ENCODE peak calls at places on chromosomes 3 and 15, in ten cellular contexts. L, S, D, Y, E, F, N, A, H and V are unnamed samples. For H3K36me3, the result is how much of the 10 kb centered on the place peaks cover.

GRCh38 chr15:77456746-77457618 is 36.3 kb downstream of the HMG20A start:
- DNase-seq in H (peak), F (no peak), Y (no peak), L (no peak), D (no peak), N (no peak), A (no peak), E (no peak), S (no peak), V (no peak)

GRCh38 chr15:76799760-76800159 is 105.4 kb downstream of the SCAPER start:
- DNase-seq in E (no peak), N (no peak), H (peak), Y (no peak), S (no peak), A (no peak), D (no peak), F (no peak), L (no peak), V (no peak)

GRCh38 chr3:50254577-50255250 is 14.2 kb upstream of the SEMA3B start:
- DNase-seq in Y (peak), S (no peak), N (no peak), D (peak), H (no peak), E (no peak), A (peak), L (peak), F (no peak), V (no peak)

GRCh38 chr15:31487811-31488436 is 161.3 kb downstream of the KLF13 start:
- DNase-seq in E (no peak), S (no peak), L (peak), A (peak), F (no peak), D (no peak), Y (no peak), N (peak), H (peak), V (no peak)

GRCh38 chr3:179651687-179652466 is 963 bp upstream of the USP13 start:
- DNase-seq in S (no peak), F (no peak), D (no peak), E (no peak), A (no peak), Y (no peak), N (no peak), H (no peak), L (no peak), V (peak)

GRCh38 chr3:66498718-66499611 is 1.9 kb downstream of the LRIG1 start:
- DNase-seq in S (peak), F (no peak), L (no peak), H (peak), A (no peak), D (peak), E (no peak), Y (peak), N (peak), V (peak)

GRCh38 chr3:195906865-195907729 is 1.3 kb downstream of the TNK2 start:
- DNase-seq in S (no peak), H (peak), D (peak), E (peak), A (peak), L (peak), N (peak), Y (peak), F (no peak), V (peak)

GRCh38 chr15:32774022-32774421 is 56.2 kb downstream of the GREM1 start:
- DNase-seq in D (no peak), E (no peak), Y (no peak), N (no peak), H (peak), A (no peak), L (no peak), S (no peak), F (no peak), V (no peak)

GRCh38 chr3:127702151-127702578 is 29.4 kb downstream of the ABTB1 start:
- DNase-seq in S (no peak), L (no peak), N (no peak), Y (peak), E (no peak), D (no peak), A (peak), F (no peak), H (no peak), V (no peak)

GRCh38 chr15:56244811-56245576 is 1.3 kb upstream of the RFX7 start:
- DNase-seq in N (peak), H (no peak), F (peak), E (no peak), S (no peak), Y (no peak), A (peak), L (no peak), D (peak), V (no peak)

GRCh38 chr3:48919215-48920138 is 835 bp downstream of the ARIH2 start:
- DNase-seq in S (peak), L (no peak), Y (no peak), D (peak), F (peak), N (no peak), E (peak), H (peak), A (no peak), V (peak)

GRCh38 chr3:47380026-47380600 is 708 bp upstream of the PTPN23 start:
- DNase-seq in Y (no peak), F (no peak), N (no peak), S (no peak), L (no peak), E (no peak), H (no peak), D (no peak), A (no peak), V (no peak)

GRCh38 chr3:179700716-179701115 is 47.9 kb downstream of the USP13 start:
- DNase-seq in L (no peak), D (no peak), A (no peak), F (no peak), N (no peak), Y (no peak), H (no peak), E (no peak), S (no peak), V (no peak)

GRCh38 chr15:40471105-40471777 is 457 bp downstream of the CHST14 start:
- DNase-seq in H (peak), A (peak), E (no peak), S (no peak), N (peak), F (peak), L (no peak), D (peak), Y (peak), V (peak)

GRCh38 chr3:27165348-27165747 is 203.8 kb downstream of the NEK10 start:
- DNase-seq in Y (no peak), N (no peak), D (no peak), L (no peak), S (no peak), E (no peak), A (no peak), F (no peak), H (peak), V (peak)

GRCh38 chr15:66288796-66289195 is 4.6 kb upstream of the DIS3L start:
- DNase-seq in L (no peak), N (no peak), H (peak), S (no peak), A (no peak), D (no peak), E (no peak), F (no peak), Y (no peak), V (no peak)

GRCh38 chr15:66292261-66293084 is 895 bp upstream of the DIS3L start:
- DNase-seq in N (no peak), L (no peak), F (no peak), H (no peak), E (no peak), S (no peak), D (no peak), A (no peak), Y (no peak), V (no peak)

GRCh38 chr15:66291816-66292215 is 1.6 kb upstream of the DIS3L start:
- DNase-seq in Y (no peak), L (no peak), D (no peak), A (no peak), F (no peak), N (no peak), S (no peak), H (peak), E (no peak), V (peak)

GRCh38 chr15:66290007-66290406 is 3.4 kb upstream of the DIS3L start:
- DNase-seq in L (no peak), N (no peak), Y (no peak), H (no peak), A (no peak), D (no peak), E (no peak), F (no peak), S (peak), V (no peak)

GRCh38 chr15:66290518-66290917 is 2.9 kb upstream of the DIS3L start:
- DNase-seq in A (no peak), H (no peak), S (no peak), E (no peak), Y (no peak), N (no peak), F (no peak), D (no peak), L (no peak), V (no peak)
- H3K36me3 ChIP-seq in A (under half), H (under half), S (under half), E (under half), Y (under half), N (under half), F (under half), D (under half), L (under half), V (under half)

GRCh38 chr3:30893678-30894325 is 659 bp downstream of the GADL1 start:
- DNase-seq in N (no peak), A (no peak), F (no peak), H (no peak), S (no peak), E (no peak), Y (no peak), D (no peak), L (no peak), V (no peak)
- H3K27ac ChIP-seq in N (no peak), A (no peak), F (no peak), H (no peak), S (peak), E (no peak), Y (peak), D (no peak), L (no peak), V (no peak)

DNA sequence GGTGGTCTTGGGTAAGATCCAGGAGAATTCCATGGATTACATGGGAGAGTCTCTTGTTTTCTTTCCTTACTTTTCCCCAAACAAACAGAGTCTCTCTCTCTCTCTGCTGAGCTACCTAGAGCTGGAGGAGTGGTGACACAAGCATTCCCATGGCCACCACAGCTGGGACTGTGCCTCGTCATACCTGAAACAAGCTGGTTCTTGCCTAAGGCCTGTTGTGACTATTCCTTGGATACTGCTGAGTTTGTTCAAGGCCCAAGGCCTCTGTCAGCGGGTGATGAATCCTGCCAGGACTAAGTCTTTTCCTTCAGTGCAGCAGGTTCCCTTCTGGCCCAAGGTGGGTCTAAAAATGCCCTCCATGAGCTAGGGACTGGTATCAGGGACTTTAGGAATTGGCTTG is 378.1 kb upstream of the ZNF385D start:
- DNase-seq in D (no peak), H (no peak), E (no peak), A (no peak), L (no peak), Y (no peak), S (no peak), F (no peak), N (no peak), V (no peak)
- H3K4me3 ChIP-seq in D (no peak), H (no peak), E (no peak), A (no peak), L (no peak), Y (no peak), S (no peak), F (no peak), N (no peak), V (no peak)

GRCh38 chr3:120730576-120731542 is 11.5 kb downstream of the RABL3 start:
- DNase-seq in Y (no peak), D (no peak), N (no peak), F (no peak), H (no peak), E (no peak), L (no peak), A (no peak), S (no peak), V (no peak)

GRCh38 chr3:120726784-120727183 is 15.5 kb downstream of the RABL3 start:
- DNase-seq in Y (no peak), F (no peak), D (no peak), N (no peak), H (peak), S (no peak), E (no peak), A (no peak), L (no peak), V (no peak)
- H3K36me3 ChIP-seq in Y (under half), F (under half), D (under half), N (under half), H (under half), S (under half), E (under half), A (under half), L (under half), V (under half)

GRCh38 chr15:86911022-86911421 is 831.4 kb downstream of the AGBL1 start:
- DNase-seq in H (no peak), A (no peak), S (no peak), F (no peak), Y (no peak), L (no peak), D (no peak), E (no peak), N (no peak), V (no peak)

GRCh38 chr15:86919581-86919980 is 839.9 kb downstream of the AGBL1 start:
- DNase-seq in D (no peak), E (no peak), S (no peak), N (no peak), F (no peak), H (no peak), Y (no peak), L (no peak), A (no peak), V (no peak)

GRCh38 chr15:86915811-86916331 is 836.2 kb downstream of the AGBL1 start:
- DNase-seq in N (no peak), Y (no peak), L (no peak), D (no peak), A (no peak), F (peak), E (no peak), H (peak), S (peak), V (peak)

DNA sequence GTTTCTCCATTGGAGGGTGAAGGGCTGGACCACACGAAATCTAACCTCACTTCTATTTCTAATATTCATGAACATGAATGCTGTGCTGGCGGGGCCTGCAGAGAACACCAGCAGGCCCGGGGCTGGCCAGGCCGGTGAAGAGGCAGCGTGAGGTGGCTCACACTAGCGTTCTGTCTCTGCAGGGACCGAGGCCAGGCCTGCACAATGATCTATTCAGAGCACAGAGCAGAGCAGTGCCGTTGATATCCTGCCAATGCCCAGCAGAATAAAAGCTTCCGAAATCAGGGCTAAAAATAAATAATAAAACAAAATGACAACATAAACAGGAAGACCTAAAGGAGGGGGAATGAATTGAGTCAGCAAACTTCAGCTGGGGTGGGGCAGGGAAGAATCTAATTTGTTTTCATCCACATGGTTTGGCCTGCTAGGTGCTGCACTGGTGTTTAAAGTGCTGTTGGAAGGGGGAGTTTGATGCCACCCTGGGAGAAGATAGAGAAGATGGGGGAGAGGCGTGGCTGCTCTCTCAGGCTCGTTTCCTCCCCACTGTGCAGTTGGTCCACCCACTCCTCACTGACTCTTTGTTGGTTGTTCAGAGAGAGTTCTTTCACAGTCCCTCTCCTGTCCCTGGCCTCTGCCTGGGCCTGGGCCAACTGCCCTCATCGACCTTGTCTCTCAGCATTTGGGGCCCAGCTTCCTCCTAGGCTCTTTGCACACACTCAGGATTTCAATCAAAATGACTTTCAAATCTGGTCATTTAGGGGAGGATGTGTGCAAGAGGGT is 837.2 kb downstream of the AGBL1 start:
- DNase-seq in D (no peak), N (no peak), F (peak), Y (no peak), H (no peak), E (no peak), L (no peak), S (no peak), A (no peak), V (no peak)
- H3K27ac ChIP-seq in D (no peak), N (no peak), F (no peak), Y (no peak), H (no peak), E (no peak), L (no peak), S (no peak), A (no peak), V (no peak)

GRCh38 chr3:52518723-52519444 is 14.8 kb downstream of the NT5DC2 start:
- DNase-seq in A (peak), F (no peak), Y (peak), E (no peak), L (no peak), S (no peak), H (no peak), N (no peak), D (no peak), V (no peak)
- H3K4me3 ChIP-seq in A (peak), F (no peak), Y (peak), E (no peak), L (peak), S (no peak), H (peak), N (no peak), D (peak), V (no peak)

DNA sequence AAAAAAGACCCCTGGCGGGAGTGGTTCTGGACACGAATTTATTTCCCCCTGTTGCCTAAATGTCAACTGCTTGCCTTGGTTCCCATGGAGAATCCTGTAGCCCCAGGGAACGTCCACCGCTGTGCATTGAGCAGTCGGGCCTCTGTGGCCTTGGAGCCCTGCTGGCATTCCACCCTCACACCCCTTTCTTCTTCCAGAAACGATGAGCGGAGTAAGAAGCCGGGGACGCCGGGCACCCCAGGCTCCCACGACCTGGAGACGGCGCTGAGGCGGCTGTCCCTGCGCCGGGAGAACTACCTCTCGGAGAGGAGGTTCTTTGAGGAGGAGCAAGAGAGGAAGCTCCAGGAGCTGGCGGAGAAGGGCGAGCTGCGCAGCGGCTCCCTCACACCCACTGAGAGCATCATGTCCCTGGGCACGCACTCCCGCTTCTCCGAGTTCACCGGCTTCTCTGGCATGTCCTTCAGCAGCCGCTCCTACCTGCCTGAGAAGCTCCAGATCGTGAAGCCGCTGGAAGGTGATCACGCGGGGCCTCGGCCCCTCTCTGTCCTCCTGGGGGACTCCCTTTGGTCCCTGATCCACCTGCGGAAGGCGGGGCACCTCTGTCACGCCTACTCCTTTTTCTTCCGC is 63.6 kb downstream of the CCK start:
- DNase-seq in A (peak), D (no peak), S (no peak), E (no peak), H (no peak), N (no peak), L (no peak), Y (no peak), F (no peak), V (no peak)
- H3K36me3 ChIP-seq in A (half or more), D (half or more), S (under half), E (under half), H (under half), N (under half), L (under half), Y (under half), F (under half), V (under half)

GRCh38 chr3:58071480-58071971 is 63.3 kb downstream of the FLNB start:
- DNase-seq in D (peak), Y (no peak), A (no peak), S (no peak), F (no peak), L (no peak), N (no peak), H (no peak), E (no peak), V (no peak)

GRCh38 chr3:58074126-58074715 is 66.0 kb downstream of the FLNB start:
- DNase-seq in D (peak), L (no peak), Y (no peak), A (no peak), S (no peak), H (no peak), F (no peak), E (no peak), N (no peak), V (no peak)

GRCh38 chr3:58073315-58074125 is 65.3 kb downstream of the FLNB start:
- DNase-seq in E (no peak), A (no peak), D (peak), N (no peak), F (no peak), S (no peak), L (no peak), H (no peak), Y (no peak), V (no peak)

GRCh38 chr3:58074997-58075396 is 66.8 kb downstream of the FLNB start:
- DNase-seq in F (no peak), D (peak), N (no peak), Y (no peak), S (no peak), A (no peak), H (no peak), E (no peak), L (no peak), V (no peak)

DNA sequence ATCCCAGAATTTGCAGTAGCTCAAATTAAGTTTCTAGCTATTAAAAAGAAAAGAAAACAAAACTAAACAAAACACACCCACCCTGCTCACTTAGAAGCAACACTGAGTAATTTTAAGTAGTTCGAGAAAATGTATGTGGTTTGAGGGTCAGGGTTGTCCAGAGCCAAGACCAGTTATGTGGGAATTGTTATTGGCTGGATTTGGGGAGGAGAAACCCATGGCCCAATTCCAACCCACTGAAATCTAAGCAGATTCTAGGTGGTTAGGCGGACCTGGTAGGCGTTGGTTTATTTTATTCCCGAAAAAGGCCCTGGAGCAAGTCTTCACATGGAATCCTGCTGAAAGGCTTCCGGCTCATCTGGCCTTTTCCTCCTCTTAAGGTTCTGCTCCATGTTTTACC is 63.8 kb downstream of the FLNB start:
- DNase-seq in H (peak), D (peak), E (no peak), L (no peak), A (no peak), N (no peak), F (no peak), S (no peak), Y (no peak), V (no peak)
- H3K27ac ChIP-seq in H (no peak), D (peak), E (no peak), L (no peak), A (no peak), N (peak), F (no peak), S (no peak), Y (no peak), V (peak)

GRCh38 chr3:120623719-120624093 is 27.6 kb downstream of the NDUFB4 start:
- DNase-seq in E (no peak), A (no peak), S (no peak), Y (no peak), H (no peak), L (no peak), D (no peak), F (no peak), N (no peak), V (no peak)

GRCh38 chr3:120625199-120625598 is 29.1 kb downstream of the NDUFB4 start:
- DNase-seq in N (no peak), S (no peak), D (no peak), Y (no peak), E (no peak), A (no peak), F (no peak), L (no peak), H (no peak), V (no peak)

GRCh38 chr3:120622870-120623718 is 27.0 kb downstream of the NDUFB4 start:
- DNase-seq in N (no peak), D (no peak), S (peak), H (peak), E (no peak), F (peak), A (no peak), Y (no peak), L (no peak), V (peak)

DNA sequence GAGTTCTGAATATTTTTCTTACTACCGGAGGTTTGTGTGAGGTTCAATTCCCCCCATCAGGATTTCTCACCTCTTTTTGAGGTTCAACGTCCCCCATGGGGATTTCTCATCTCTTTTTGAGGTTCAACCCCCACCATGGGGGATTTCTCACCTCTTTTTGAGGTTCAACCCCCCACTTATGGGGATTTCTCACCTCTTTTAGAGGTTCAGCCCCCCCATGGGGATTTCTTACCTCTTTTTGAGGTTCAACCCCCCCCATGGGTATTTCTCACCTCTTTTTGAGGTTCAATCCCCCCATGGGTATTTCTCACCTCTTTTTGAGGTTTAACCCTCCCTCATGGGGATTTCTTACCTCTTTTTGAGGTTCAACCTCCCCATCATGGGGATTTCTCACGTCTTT is 26.3 kb downstream of the NDUFB4 start:
- DNase-seq in H (no peak), Y (no peak), N (no peak), A (no peak), S (no peak), E (no peak), L (no peak), D (no peak), F (no peak), V (no peak)
- H3K4me3 ChIP-seq in H (no peak), Y (no peak), N (no peak), A (no peak), S (no peak), E (no peak), L (no peak), D (no peak), F (no peak), V (no peak)